ENCODE peak calls at places on chromosomes 1 and 21, in nine cellular contexts. C, W, O, E, Y, Z, H, V and T are unnamed samples.

GRCh38 chr21:42461881-42462877 is 33.8 kb downstream of the RSPH1 start:
- DNase-seq in C (peak; percentile 76), W (no peak), O (peak; percentile 7), E (peak; percentile 39), Y (no peak), Z (no peak), H (no peak), V (no peak), T (no peak)

GRCh38 chr1:182384387-182384960 is 7.1 kb downstream of the GLUL start:
- DNase-seq in C (peak; percentile 79), W (no peak), O (no peak), E (no peak), Y (no peak), Z (no peak), H (no peak), V (no peak), T (no peak)

GRCh38 chr21:15604424-15604823 is 125.4 kb upstream of the USP25 start:
- DNase-seq in C (no peak), W (peak; percentile 69), O (no peak), E (no peak), Y (peak; percentile 95), Z (no peak), H (peak; percentile 68), V (peak; percentile 65), T (peak; percentile 46)

GRCh38 chr1:182175340-182176068 is 114.0 kb upstream of the ZNF648 start:
- DNase-seq in C (no peak), W (peak; percentile 92), O (no peak), E (peak; percentile 70), Y (peak; percentile 90), Z (no peak), H (no peak), V (peak; percentile 19), T (no peak)

GRCh38 chr1:104353580-104353979 is 603.9 kb downstream of the AMY1C start:
- DNase-seq in C (no peak), W (no peak), O (no peak), E (no peak), Y (no peak), Z (no peak), H (no peak), V (no peak), T (no peak)

GRCh38 chr1:109252893-109253802 is 3.8 kb downstream of the CELSR2 start:
- DNase-seq in C (no peak), W (no peak), O (no peak), E (no peak), Y (peak; percentile 57), Z (no peak), H (peak; percentile 13), V (no peak), T (no peak)

GRCh38 chr1:171446396-171446795 is 38.9 kb upstream of the PRRC2C start:
- DNase-seq in C (no peak), W (no peak), O (no peak), E (no peak), Y (no peak), Z (no peak), H (no peak), V (no peak), T (no peak)

GRCh38 chr1:35660581-35661473 is 19.5 kb upstream of the PSMB2 start:
- DNase-seq in C (peak; percentile 29), W (no peak), O (no peak), E (no peak), Y (peak; percentile 66), Z (no peak), H (peak; percentile 68), V (peak; percentile 20), T (peak; percentile 57)

GRCh38 chr21:25428537-25428936 is 178.7 kb downstream of the MRPL39 start:
- DNase-seq in C (no peak), W (no peak), O (no peak), E (no peak), Y (peak; percentile 6), Z (no peak), H (peak; percentile 1), V (no peak), T (no peak)

GRCh38 chr1:1080122-1080753 is 6.1 kb upstream of the RNF223 start:
- DNase-seq in C (peak; percentile 88), W (no peak), O (no peak), E (no peak), Y (peak; percentile 41), Z (peak; percentile 79), H (peak; percentile 21), V (peak; percentile 89), T (no peak)

GRCh38 chr1:37673920-37674319 is 18.4 kb upstream of the CDCA8 start:
- DNase-seq in C (peak; percentile 86), W (no peak), O (peak; percentile 29), E (peak; percentile 2), Y (no peak), Z (peak; percentile 22), H (no peak), V (no peak), T (no peak)

GRCh38 chr1:93200086-93200620 is 19.6 kb downstream of the CCDC18 start:
- DNase-seq in C (no peak), W (no peak), O (no peak), E (no peak), Y (no peak), Z (no peak), H (no peak), V (no peak), T (no peak)

GRCh38 chr1:185291647-185292046 is 25.4 kb downstream of the IVNS1ABP start:
- DNase-seq in C (no peak), W (no peak), O (no peak), E (peak; percentile 80), Y (no peak), Z (no peak), H (no peak), V (no peak), T (no peak)

GRCh38 chr1:213327318-213327667 is 276.3 kb downstream of the RPS6KC1 start:
- DNase-seq in C (peak; percentile 88), W (peak; percentile 4), O (peak; percentile 49), E (peak; percentile 73), Y (peak; percentile 9), Z (no peak), H (peak; percentile 75), V (peak; percentile 9), T (peak; percentile 91)

GRCh38 chr1:226026833-226027232 is 27.7 kb upstream of the SDE2 start:
- DNase-seq in C (no peak), W (no peak), O (no peak), E (no peak), Y (no peak), Z (no peak), H (no peak), V (no peak), T (no peak)

DNA sequence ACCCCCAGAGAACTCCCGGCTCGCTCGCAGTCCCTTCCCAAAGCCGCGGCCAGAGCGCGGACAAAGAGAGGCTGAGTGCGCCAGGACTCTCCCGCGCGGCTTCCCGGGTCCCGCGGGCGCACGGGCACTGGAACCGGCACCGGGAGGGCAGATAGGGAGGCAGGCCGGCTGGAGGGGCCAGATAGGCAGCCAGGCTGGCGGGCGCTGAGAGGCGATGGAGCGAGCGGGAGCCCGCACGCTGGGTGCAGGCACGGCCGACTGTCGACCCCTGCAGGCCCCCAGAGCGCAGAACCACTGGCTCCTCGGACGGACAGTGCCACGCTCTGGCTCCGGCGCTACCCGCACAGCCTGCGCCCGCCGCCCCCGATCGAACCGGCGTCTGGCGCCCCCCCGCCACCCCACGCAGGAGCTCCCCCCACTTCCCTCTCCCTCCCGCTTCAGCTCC is 634 bp downstream of the SLC6A9 start:
- DNase-seq in C (no peak), W (no peak), O (peak; percentile 38), E (peak; percentile 25), Y (peak; percentile 53), Z (no peak), H (peak; percentile 33), V (peak; percentile 57), T (peak; percentile 48)
- TF ChIP-seq CTCF in C (no peak), W (peak; percentile 45), O (no peak), E (no peak), Y (no peak), Z (no peak), H (peak; percentile 12), V (peak; percentile 18), T (peak; percentile 35)

GRCh38 chr1:197954718-197955418 is 37.7 kb downstream of the LHX9 start:
- DNase-seq in C (no peak), W (no peak), O (no peak), E (no peak), Y (no peak), Z (no peak), H (no peak), V (peak; percentile 6), T (no peak)

GRCh38 chr1:197955486-197956394 is 38.6 kb downstream of the LHX9 start:
- DNase-seq in C (no peak), W (no peak), O (no peak), E (no peak), Y (no peak), Z (no peak), H (peak; percentile 8), V (no peak), T (peak; percentile 27)

GRCh38 chr1:197948926-197949899 is 32.0 kb downstream of the LHX9 start:
- DNase-seq in C (no peak), W (no peak), O (no peak), E (no peak), Y (no peak), Z (no peak), H (no peak), V (no peak), T (no peak)

GRCh38 chr1:197951617-197952175 is 34.5 kb downstream of the LHX9 start:
- DNase-seq in C (no peak), W (no peak), O (no peak), E (no peak), Y (no peak), Z (no peak), H (no peak), V (no peak), T (no peak)

GRCh38 chr1:197951089-197951488 is 33.9 kb downstream of the LHX9 start:
- DNase-seq in C (no peak), W (no peak), O (no peak), E (no peak), Y (no peak), Z (no peak), H (no peak), V (no peak), T (no peak)
- TF ChIP-seq CTCF in C (no peak), W (no peak), O (no peak), E (no peak), Y (no peak), Z (no peak), H (no peak), V (no peak), T (no peak)

GRCh38 chr21:32776743-32777142 is 5.2 kb upstream of the PAXBP1 start:
- DNase-seq in C (no peak), W (no peak), O (no peak), E (no peak), Y (no peak), Z (no peak), H (no peak), V (no peak), T (no peak)

GRCh38 chr21:32779983-32780382 is 8.4 kb upstream of the PAXBP1 start:
- DNase-seq in C (no peak), W (no peak), O (no peak), E (peak; percentile 79), Y (no peak), Z (no peak), H (no peak), V (no peak), T (no peak)

GRCh38 chr21:32777269-32777668 is 5.7 kb upstream of the PAXBP1 start:
- DNase-seq in C (no peak), W (no peak), O (no peak), E (no peak), Y (no peak), Z (no peak), H (no peak), V (no peak), T (no peak)

GRCh38 chr21:32782698-32783097 is 11.1 kb upstream of the PAXBP1 start:
- DNase-seq in C (no peak), W (no peak), O (no peak), E (no peak), Y (no peak), Z (no peak), H (no peak), V (no peak), T (no peak)
- TF ChIP-seq CTCF in C (no peak), W (peak; percentile 28), O (no peak), E (no peak), Y (no peak), Z (no peak), H (no peak), V (no peak), T (no peak)

GRCh38 chr1:14850563-14850962 is 252.1 kb downstream of the KAZN start:
- DNase-seq in C (no peak), W (no peak), O (no peak), E (no peak), Y (no peak), Z (no peak), H (peak; percentile 8), V (peak; percentile 9), T (no peak)
- TF ChIP-seq CTCF in C (no peak), W (peak; percentile 49), O (no peak), E (no peak), Y (peak; percentile 31), Z (no peak), H (no peak), V (no peak), T (no peak)